ENCODE peak calls at places on chromosomes 5 and 9, in seven cellular contexts. D is sigmoid colon, W is IMR-90, M is cardiac muscle cell, E is PC-3, Q is endodermal cell, U is heart right ventricle. X is an unnamed sample. For H3K4me1, the result is how much of the 10 kb centered on the place peaks cover.

GRCh38 chr5:170569101-170569500 is 65.3 kb downstream of the KCNIP1 start:
- DNase-seq in D (no peak), W (no peak), M (no peak), E (no peak), Q (peak), U (no peak), X (no peak)

GRCh38 chr5:124628251-124628650 is 118.2 kb downstream of the ZNF608 start:
- DNase-seq in D (no peak), W (peak), M (no peak), E (no peak), Q (no peak), U (no peak), X (no peak)

GRCh38 chr5:97142521-97143254 is at the start of gene LIX1:
- DNase-seq in D (no peak), W (peak), M (peak), E (peak), Q (peak), U (peak), X (no peak)

GRCh38 chr9:128123451-128124080 is 4.0 kb downstream of the PTGES2 start:
- DNase-seq in D (peak), W (no peak), M (no peak), E (no peak), Q (no peak), U (no peak), X (no peak)

GRCh38 chr9:75235632-75236031 is 147.3 kb downstream of the OSTF1 start:
- DNase-seq in D (no peak), W (no peak), M (no peak), E (peak), Q (no peak), U (no peak), X (peak)

GRCh38 chr9:15606667-15607472 is 54.0 kb downstream of the CCDC171 start:
- DNase-seq in D (no peak), W (peak), M (peak), E (peak), Q (no peak), U (peak), X (no peak)

GRCh38 chr5:84821924-84822323 is 437.2 kb upstream of the EDIL3 start:
- DNase-seq in D (no peak), W (no peak), M (no peak), E (no peak), Q (no peak), U (no peak), X (no peak)

GRCh38 chr5:177362102-177362868 is 4.6 kb downstream of the RGS14 start:
- DNase-seq in D (no peak), W (no peak), M (no peak), E (no peak), Q (peak), U (no peak), X (peak)

GRCh38 chr5:134226441-134227192 is 744 bp upstream of the PPP2CA start:
- DNase-seq in D (no peak), W (peak), M (no peak), E (no peak), Q (no peak), U (peak), X (peak)

GRCh38 chr9:99141849-99142248 is 36.9 kb downstream of the TGFBR1 start:
- DNase-seq in D (no peak), W (no peak), M (no peak), E (no peak), Q (no peak), U (no peak), X (no peak)

GRCh38 chr9:137454506-137455360 is 4.4 kb downstream of the NSMF start:
- DNase-seq in D (peak), W (no peak), M (peak), E (no peak), Q (peak), U (no peak), X (peak)

GRCh38 chr5:93674138-93674537 is 67.3 kb downstream of the POU5F2 start:
- DNase-seq in D (no peak), W (peak), M (peak), E (no peak), Q (no peak), U (no peak), X (no peak)

GRCh38 chr5:172823840-172824362 is 10.2 kb upstream of the ERGIC1 start:
- DNase-seq in D (no peak), W (no peak), M (no peak), E (no peak), Q (peak), U (no peak), X (no peak)

GRCh38 chr9:20314981-20315380 is 307.3 kb downstream of the MLLT3 start:
- DNase-seq in D (no peak), W (no peak), M (no peak), E (no peak), Q (no peak), U (no peak), X (no peak)

GRCh38 chr5:66710557-66710956 is 114.4 kb downstream of the MAST4 start:
- DNase-seq in D (no peak), W (peak), M (no peak), E (no peak), Q (no peak), U (no peak), X (peak)

GRCh38 chr5:128007939-128008338 is 75.6 kb upstream of the SLC12A2 start:
- DNase-seq in D (no peak), W (peak), M (no peak), E (no peak), Q (no peak), U (no peak), X (no peak)

GRCh38 chr5:109191153-109191558 is 218.6 kb downstream of the PJA2 start:
- DNase-seq in D (no peak), W (peak), M (no peak), E (peak), Q (no peak), U (no peak), X (no peak)

GRCh38 chr5:109192027-109192426 is 217.7 kb downstream of the PJA2 start:
- DNase-seq in D (no peak), W (no peak), M (no peak), E (no peak), Q (no peak), U (no peak), X (no peak)

GRCh38 chr5:109196486-109196885 is 213.3 kb downstream of the PJA2 start:
- DNase-seq in D (no peak), W (no peak), M (no peak), E (peak), Q (no peak), U (no peak), X (no peak)

GRCh38 chr5:109195667-109196066 is 214.1 kb downstream of the PJA2 start:
- DNase-seq in D (no peak), W (no peak), M (no peak), E (no peak), Q (no peak), U (no peak), X (no peak)

GRCh38 chr5:109192543-109193281 is 217.1 kb downstream of the PJA2 start:
- DNase-seq in D (no peak), W (no peak), M (no peak), E (no peak), Q (no peak), U (no peak), X (no peak)
- TF ChIP-seq CTCF in D (no peak), W (no peak), M (no peak), E (no peak), Q (no peak), U (no peak), X (no peak)

GRCh38 chr5:72305194-72306142 is 14.6 kb downstream of the MRPS27 start:
- DNase-seq in D (no peak), W (no peak), M (no peak), E (no peak), Q (no peak), U (no peak), X (no peak)
- H3K4me3 ChIP-seq in D (no peak), W (no peak), M (no peak), E (no peak), Q (peak), U (no peak), X (no peak)

DNA sequence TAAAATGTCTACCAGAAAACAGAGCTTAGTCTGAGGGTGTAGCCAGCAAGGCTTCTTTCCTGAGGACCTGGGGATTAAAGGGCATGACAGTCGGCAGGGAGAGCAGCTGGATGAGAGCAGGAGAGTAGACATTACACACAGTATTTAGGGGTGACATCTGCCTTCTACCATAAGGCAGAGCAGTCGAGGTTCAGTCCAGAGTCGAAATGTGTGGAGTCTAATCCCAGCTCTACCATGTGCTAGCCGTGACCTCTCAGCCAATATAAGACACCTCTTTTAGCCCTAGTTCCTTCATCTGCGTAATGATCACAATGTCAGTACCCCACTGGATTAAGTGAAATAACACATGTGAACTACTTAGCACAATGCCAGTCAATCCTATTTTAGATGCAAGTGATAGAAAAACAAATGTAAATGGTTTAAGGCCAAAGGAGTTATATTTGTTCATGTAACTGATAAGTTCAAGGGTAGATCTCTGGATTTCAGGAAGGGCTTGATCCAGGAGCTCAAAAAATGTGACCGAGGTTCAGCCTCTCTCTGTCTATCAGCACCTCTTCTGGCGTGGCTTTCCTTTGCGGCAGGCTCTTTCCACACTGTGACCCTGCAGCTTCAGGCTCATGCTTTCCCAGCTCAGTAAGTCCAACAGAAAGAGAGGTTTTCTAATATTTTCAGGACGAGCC is 16.2 kb upstream of the CPLX2 start:
- DNase-seq in D (no peak), W (no peak), M (no peak), E (no peak), Q (no peak), U (no peak), X (no peak)
- H3K4me1 ChIP-seq in D (under half), W (under half), M (under half), E (under half), Q (under half), U (under half), X (under half)

DNA sequence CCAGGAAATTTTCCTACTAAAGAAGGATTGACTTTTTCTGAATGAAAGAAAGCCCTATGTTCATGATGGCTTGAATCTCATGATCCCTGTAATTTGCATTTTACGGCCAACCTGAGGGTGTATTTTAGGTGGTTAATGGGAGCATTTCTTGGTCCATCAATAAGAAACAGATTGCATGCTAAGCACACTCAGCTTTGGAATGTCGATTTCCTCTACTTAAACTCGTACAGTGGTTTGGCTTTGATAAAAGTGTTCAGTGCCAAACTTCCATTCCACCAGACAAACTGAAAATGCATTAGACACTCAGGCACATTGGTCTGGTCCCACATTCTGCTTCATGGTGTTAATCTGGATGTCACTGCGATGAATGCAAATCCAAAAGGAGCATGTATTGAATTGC is 77.0 kb downstream of the VCAN start:
- DNase-seq in D (no peak), W (peak), M (no peak), E (no peak), Q (no peak), U (no peak), X (no peak)
- TF ChIP-seq CTCF in D (no peak), W (no peak), M (no peak), E (no peak), Q (no peak), U (no peak), X (no peak)

DNA sequence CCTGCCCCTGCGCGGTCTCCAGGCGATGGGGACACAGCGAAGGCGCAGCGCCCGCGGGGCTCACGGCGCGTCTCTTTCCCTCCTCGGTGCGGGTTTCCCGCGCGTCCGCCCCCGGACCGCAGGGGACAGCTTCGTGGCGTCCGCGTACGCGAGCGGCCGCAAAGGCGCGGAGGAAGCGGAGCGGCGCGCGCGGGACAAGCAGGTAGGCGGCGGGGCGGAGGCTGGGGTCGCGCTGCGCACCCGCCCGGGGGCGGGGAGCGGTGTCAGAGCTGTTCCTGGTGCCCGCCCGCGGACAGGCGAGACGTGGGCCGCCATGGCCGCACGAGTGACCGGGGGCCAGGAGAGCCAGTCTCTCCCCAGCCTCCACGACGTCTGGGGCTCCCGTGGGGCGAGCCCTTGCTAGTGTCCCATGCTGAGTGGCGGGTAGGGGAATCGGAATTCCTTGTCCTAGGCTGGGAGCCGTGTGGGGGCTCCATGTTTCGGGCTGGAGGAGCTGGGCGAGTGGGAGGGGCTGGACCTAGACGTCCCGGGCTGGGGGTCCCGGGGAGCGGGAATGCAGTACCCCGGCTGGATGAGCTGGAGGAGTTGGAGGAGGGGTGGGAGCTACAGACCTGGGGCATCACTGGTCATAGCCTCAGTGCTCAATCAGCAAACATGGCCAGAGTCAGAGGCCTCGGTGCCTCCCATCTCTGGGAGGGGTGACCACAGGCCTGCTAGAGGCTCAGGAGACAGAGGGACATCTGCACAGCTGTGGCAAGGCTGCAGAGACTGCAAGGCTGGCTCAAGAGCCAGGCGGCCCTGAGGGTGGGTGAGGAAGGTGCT is 968 bp downstream of the NKD2 start:
- DNase-seq in D (peak), W (no peak), M (no peak), E (no peak), Q (no peak), U (no peak), X (peak)
- H3K4me3 ChIP-seq in D (peak), W (no peak), M (peak), E (peak), Q (peak), U (peak), X (peak)

GRCh38 chr5:140157032-140157781 is 17.8 kb upstream of the CYSTM1 start:
- DNase-seq in D (peak), W (peak), M (peak), E (peak), Q (peak), U (peak), X (peak)
- H3K4me1 ChIP-seq in D (under half), W (under half), M (under half), E (under half), Q (under half), U (under half), X (under half)

GRCh38 chr5:138949223-138949574 is 74.1 kb upstream of the LRRTM2 start:
- DNase-seq in D (peak), W (no peak), M (no peak), E (no peak), Q (no peak), U (no peak), X (peak)

GRCh38 chr5:138949988-138950387 is 74.9 kb upstream of the LRRTM2 start:
- DNase-seq in D (peak), W (no peak), M (no peak), E (no peak), Q (no peak), U (no peak), X (no peak)

GRCh38 chr5:138946831-138947560 is 71.9 kb upstream of the LRRTM2 start:
- DNase-seq in D (peak), W (no peak), M (no peak), E (no peak), Q (no peak), U (no peak), X (no peak)

GRCh38 chr5:138947780-138948179 is 72.6 kb upstream of the LRRTM2 start:
- DNase-seq in D (peak), W (no peak), M (peak), E (no peak), Q (no peak), U (no peak), X (no peak)

GRCh38 chr5:138948391-138949222 is 73.5 kb upstream of the LRRTM2 start:
- DNase-seq in D (peak), W (no peak), M (no peak), E (no peak), Q (no peak), U (no peak), X (no peak)
- TF ChIP-seq CTCF in D (no peak), W (no peak), M (no peak), E (no peak), Q (no peak), U (no peak), X (no peak)

DNA sequence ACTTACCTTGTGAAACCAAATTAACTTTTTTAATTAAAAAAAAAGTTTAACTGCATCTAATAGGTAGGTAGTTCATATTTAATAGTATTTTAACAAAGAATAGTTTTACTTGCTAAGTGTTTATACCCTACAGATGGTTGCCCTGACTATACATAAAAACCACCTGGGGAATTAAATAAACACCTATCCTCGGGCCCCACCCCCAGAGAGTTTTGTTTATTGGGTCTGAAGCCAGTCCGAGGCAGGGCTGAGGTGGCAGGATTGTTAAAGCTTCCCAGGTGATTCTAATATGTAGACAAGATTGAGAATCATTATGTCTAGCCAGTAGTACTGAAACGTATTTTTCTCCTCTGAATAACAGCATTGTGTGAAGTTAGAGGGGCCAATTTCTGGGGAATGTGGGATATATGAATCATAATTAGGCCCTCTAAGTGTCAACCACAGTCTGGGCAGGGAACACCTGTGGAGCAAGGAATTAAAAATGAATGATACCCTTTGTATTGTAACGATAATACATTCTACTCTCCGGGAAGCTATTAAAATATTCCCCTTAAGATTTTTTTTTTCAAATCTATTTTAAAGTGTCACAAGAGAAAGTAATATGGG is 5.6 kb upstream of the PAM start:
- DNase-seq in D (no peak), W (no peak), M (no peak), E (no peak), Q (peak), U (no peak), X (no peak)
- H3K4me3 ChIP-seq in D (no peak), W (no peak), M (no peak), E (no peak), Q (no peak), U (no peak), X (no peak)

GRCh38 chr9:77016526-77017504 is 2.6 kb upstream of the FOXB2 start:
- DNase-seq in D (no peak), W (no peak), M (peak), E (no peak), Q (peak), U (no peak), X (no peak)

GRCh38 chr9:77019010-77019809 is at the start of gene FOXB2:
- DNase-seq in D (no peak), W (no peak), M (no peak), E (no peak), Q (peak), U (no peak), X (no peak)

GRCh38 chr9:77019810-77020437 is 469 bp downstream of the FOXB2 start:
- DNase-seq in D (no peak), W (no peak), M (no peak), E (no peak), Q (peak), U (no peak), X (peak)

GRCh38 chr9:77017505-77017894 is 2.0 kb upstream of the FOXB2 start:
- DNase-seq in D (no peak), W (no peak), M (no peak), E (no peak), Q (no peak), U (no peak), X (no peak)

DNA sequence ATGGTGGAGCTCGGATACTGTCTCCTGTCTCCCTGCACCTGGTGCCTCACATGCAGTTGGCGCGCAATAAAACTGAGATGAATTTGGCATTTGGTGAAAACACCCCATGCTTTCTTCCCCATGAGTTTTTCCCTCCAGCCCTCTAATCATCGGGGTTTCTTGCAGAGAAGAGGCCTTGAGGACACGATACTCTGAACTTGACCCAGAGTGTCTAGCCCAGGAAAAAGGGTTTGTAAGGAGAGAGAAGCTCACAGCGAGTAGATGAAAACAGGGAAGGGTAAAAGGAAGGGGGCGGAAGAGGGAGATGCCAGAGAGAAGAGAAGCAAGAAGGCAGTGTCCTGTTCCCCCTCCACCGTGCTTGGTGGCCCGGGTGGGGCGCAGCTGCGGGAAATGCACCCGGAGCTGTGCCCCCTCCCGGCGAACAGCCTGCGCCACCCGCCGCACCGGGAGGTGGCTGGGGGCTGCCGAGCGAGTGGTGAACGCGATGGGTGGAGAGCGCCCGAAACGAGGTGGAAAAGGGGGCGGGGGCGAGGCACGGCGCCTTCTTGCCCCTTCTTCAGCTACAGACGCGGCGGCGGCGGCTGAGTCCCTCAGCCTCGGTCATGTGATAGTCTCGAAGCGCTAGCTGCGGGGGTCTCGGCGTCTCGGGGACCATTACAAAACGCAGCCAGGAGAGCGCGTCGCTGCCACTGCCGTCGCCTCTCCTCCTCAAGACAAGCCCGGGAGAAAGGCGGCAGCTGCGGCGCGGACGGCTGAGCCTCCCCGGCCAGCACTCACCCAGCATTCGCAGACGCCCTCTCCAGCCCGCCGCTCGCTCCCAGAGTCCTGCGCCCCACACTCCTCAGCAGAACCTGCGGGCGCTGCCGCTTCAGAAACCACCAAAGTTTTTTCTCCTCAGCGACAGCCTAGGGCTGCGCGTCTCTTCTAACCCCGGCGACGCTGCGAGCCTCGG is 1.1 kb upstream of the FOXB2 start:
- DNase-seq in D (no peak), W (no peak), M (peak), E (no peak), Q (peak), U (no peak), X (no peak)
- H3K4me1 ChIP-seq in D (half or more), W (under half), M (under half), E (under half), Q (under half), U (under half), X (under half)